ENCODE peak calls at places on chromosomes 11 and 22, in eight cellular contexts. H is mesendoderm, K is H9, I is SK-N-SH, C is hepatocyte, R is neuronal stem cell, E is MM.1S, F is Karpas-422. M is an unnamed sample. For H3K27me3 and H3K4me1, the result is how much of the 10 kb centered on the place peaks cover.

GRCh38 chr11:75254326-75254725 is 13.8 kb downstream of the TPBGL start:
- DNase-seq in H (no peak), K (no peak), I (no peak), C (no peak), R (no peak), E (no peak), F (no peak), M (no peak)

GRCh38 chr11:70510106-70510505 is 111.8 kb downstream of the CTTN start:
- DNase-seq in H (no peak), K (no peak), I (no peak), C (no peak), R (no peak), E (no peak), F (no peak), M (no peak)

GRCh38 chr11:89736566-89736965 is 26.5 kb downstream of the TRIM77 start:
- DNase-seq in H (no peak), K (no peak), I (no peak), C (no peak), R (no peak), E (no peak), F (no peak), M (no peak)

GRCh38 chr11:96197801-96198465 is 145.1 kb downstream of the MAML2 start:
- DNase-seq in H (no peak), K (no peak), I (no peak), C (no peak), R (no peak), E (no peak), F (no peak), M (no peak)

GRCh38 chr11:71309611-71310010 is 57.2 kb upstream of the SHANK2 start:
- DNase-seq in H (no peak), K (peak), I (no peak), C (no peak), R (no peak), E (no peak), F (no peak), M (no peak)

GRCh38 chr11:11076879-11077278 is 219.0 kb upstream of the ZBED5 start:
- DNase-seq in H (no peak), K (no peak), I (no peak), C (no peak), R (no peak), E (no peak), F (no peak), M (no peak)

GRCh38 chr11:33987975-33988580 is 63.5 kb upstream of the CAPRIN1 start:
- DNase-seq in H (peak), K (peak), I (peak), C (peak), R (peak), E (peak), F (peak), M (peak)

GRCh38 chr22:39559456-39560105 is 11.0 kb upstream of the CACNA1I start:
- DNase-seq in H (peak), K (peak), I (peak), C (peak), R (no peak), E (no peak), F (no peak), M (peak)

GRCh38 chr22:30930228-30930627 is 38.3 kb downstream of the MORC2 start:
- DNase-seq in H (no peak), K (no peak), I (no peak), C (no peak), R (no peak), E (no peak), F (no peak), M (no peak)

GRCh38 chr11:12429155-12429554 is 51.8 kb downstream of the PARVA start:
- DNase-seq in H (no peak), K (no peak), I (no peak), C (no peak), R (no peak), E (no peak), F (no peak), M (no peak)

GRCh38 chr11:12433571-12434061 is 56.2 kb downstream of the PARVA start:
- DNase-seq in H (no peak), K (no peak), I (peak), C (peak), R (no peak), E (no peak), F (no peak), M (no peak)

GRCh38 chr11:12432507-12432906 is 55.1 kb downstream of the PARVA start:
- DNase-seq in H (no peak), K (no peak), I (no peak), C (no peak), R (no peak), E (no peak), F (no peak), M (no peak)

GRCh38 chr11:12430351-12430750 is 53.0 kb downstream of the PARVA start:
- DNase-seq in H (no peak), K (no peak), I (no peak), C (no peak), R (no peak), E (no peak), F (no peak), M (no peak)

DNA sequence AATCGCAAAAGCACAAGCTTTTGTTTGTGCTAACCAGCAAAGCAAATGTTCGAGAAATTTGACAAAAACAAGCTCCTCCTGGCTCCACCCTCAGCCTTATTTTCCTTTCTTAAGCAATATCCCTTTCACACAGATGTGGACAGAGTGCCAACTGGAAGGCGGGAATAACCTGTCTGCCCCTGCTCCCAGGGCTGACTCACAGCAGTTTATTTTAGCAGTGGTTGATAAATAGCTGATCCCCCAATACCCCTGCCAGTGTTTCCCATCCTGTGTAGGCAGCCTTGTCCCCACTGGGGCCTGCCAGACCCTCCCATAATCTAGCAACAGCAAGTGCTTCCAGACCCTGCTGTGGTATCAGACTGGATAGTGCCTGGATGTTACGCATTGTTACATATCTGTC is 53.5 kb downstream of the PARVA start:
- DNase-seq in H (no peak), K (no peak), I (no peak), C (peak), R (no peak), E (no peak), F (no peak), M (no peak)
- H3K4me2 ChIP-seq in H (no peak), K (no peak), I (no peak), C (peak), R (no peak), E (no peak), F (no peak), M (no peak)

DNA sequence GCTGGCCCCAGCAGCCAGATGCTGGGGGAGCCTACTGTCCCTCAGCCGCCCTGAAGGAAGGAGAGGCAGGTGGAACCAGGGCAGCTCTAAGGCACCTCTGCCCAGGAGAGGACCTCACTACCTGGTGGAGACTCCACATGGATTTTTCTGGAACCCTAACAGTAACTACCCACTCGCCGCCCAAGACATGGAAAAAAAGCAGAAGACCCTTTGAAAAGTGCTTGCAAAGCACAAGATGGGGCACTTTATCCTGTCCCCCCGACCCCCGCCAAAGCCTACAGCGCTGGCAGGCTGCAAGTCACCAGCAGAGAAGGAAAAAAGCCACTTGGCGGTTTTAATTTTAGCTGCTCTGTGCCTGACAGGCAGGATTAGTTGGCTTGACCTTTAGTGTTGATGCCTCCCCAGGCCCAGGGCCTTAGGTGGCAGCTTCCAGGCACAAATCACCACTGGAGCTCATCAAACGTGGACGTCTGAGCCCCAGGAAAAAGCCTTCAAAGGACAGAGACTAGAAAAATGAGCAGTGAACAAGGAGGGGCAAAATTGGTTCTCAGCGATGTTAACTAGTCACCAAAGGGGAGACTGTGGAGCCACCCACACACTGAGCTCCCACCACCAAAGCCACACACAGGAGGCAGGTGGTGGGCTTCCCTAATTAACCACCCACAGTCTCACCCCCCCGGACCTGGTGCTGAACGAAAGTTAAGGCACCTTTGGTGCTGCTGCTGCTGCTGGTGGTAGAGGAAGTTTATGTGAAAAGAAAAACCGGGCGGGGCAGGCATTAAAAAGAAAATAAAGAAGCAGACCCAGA is 4.2 kb upstream of the PYGM start:
- DNase-seq in H (no peak), K (no peak), I (no peak), C (no peak), R (no peak), E (no peak), F (no peak), M (peak)
- H3K27me3 ChIP-seq in H (under half), K (under half), I (under half), C (under half), R (under half), E (under half), F (under half), M (under half)

DNA sequence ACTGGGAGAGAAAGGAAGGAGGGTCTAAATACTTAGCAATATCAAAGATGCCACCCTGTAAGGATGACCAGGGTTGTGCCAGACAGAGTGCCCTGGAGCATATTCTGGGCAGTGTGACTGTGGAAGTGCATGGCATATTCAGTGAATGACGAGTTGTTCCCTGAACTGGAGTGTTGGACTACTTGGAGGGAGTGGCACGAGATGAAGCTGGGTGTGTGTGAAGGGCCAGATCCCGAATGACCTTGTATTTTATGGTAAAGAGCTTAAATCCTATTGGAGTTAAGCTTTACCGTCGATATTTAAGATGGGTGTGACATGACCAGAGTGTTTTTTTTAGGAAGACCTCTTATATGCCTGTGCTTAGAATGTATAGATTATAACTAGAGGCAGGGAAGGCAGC is 48.8 kb downstream of the STIM1 start:
- DNase-seq in H (no peak), K (no peak), I (no peak), C (no peak), R (no peak), E (no peak), F (no peak), M (no peak)
- H3K4me1 ChIP-seq in H (under half), K (under half), I (under half), C (under half), R (under half), E (under half), F (under half), M (under half)

DNA sequence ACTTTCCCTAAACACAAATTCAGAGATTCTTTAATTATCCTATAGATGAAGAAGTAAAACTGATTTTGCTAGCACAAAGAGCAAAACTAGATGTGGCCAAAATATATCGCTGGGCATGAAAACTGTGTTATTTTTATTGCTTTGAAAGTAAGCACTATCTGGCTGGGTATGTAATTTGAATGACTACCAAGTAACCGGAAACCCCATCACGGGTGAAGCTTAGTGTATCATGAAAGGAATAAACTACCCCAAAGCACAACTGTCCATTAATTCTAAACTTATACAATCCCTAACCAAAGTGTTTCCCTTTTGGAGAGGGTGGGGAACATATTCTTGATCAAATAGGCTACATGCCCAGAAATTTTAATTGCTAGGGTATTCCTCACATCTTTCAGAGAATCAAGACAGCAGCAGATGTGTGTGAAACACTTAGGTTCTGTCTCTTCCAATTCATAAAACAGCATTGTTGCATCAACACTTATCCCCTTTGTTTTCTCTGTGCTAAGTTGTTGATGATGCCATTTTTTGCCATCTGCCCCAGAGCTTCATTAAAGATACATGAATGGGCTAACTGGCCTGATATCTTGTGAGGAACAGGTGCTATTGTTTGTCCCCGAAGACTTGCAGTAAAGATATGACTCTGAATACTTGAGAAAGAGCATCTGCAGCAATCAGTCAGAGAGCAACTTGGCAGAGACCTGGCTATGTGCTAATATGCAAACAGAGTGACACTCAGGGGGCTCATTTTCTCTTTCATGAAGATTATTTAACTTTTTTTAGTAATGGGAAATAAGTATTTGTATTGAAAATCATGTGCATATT is 238.1 kb downstream of the SOX6 start:
- DNase-seq in H (no peak), K (no peak), I (no peak), C (no peak), R (no peak), E (no peak), F (no peak), M (no peak)
- H3K4me2 ChIP-seq in H (no peak), K (no peak), I (no peak), C (no peak), R (no peak), E (no peak), F (no peak), M (no peak)

M was measured in neural progenitor cell.